ENCODE peak calls at places on chromosomes 6 and 20, in six cellular contexts. X is AG09309, W is AG09319, Y is left lung, E is hepatocyte, Q is mesothelial cell of epicardium. F is an unnamed sample.
A peak's percentile ranks its signal among the peaks of the same experiment; 100 is the strongest.

GRCh38 chr6:26216886-26217713 is 129.9 kb downstream of the HFE start:
- DNase-seq in X (no peak), W (no peak), Y (peak; percentile 84), E (peak; percentile 96), Q (peak; percentile 85), F (peak; percentile 70)

GRCh38 chr6:166774770-166775169 is 147.7 kb upstream of the RPS6KA2 start:
- DNase-seq in X (no peak), W (no peak), Y (no peak), E (no peak), Q (peak; percentile 11), F (no peak)

GRCh38 chr6:112038268-112038667 is 15.6 kb upstream of the CCN6 start:
- DNase-seq in X (no peak), W (no peak), Y (no peak), E (no peak), Q (no peak), F (no peak)

GRCh38 chr6:51996296-51996947 is 91.0 kb downstream of the PKHD1 start:
- DNase-seq in X (no peak), W (no peak), Y (no peak), E (no peak), Q (no peak), F (no peak)

GRCh38 chr6:40819182-40819834 is 219.7 kb downstream of the UNC5CL start:
- DNase-seq in X (no peak), W (no peak), Y (peak; percentile 50), E (no peak), Q (no peak), F (no peak)

GRCh38 chr6:129778793-129779192 is 68.8 kb upstream of the ARHGAP18 start:
- DNase-seq in X (no peak), W (no peak), Y (no peak), E (no peak), Q (no peak), F (no peak)

GRCh38 chr6:156886409-156886808 is 109.2 kb downstream of the ARID1B start:
- DNase-seq in X (no peak), W (no peak), Y (no peak), E (no peak), Q (no peak), F (no peak)

GRCh38 chr6:1761472-1761871 is 151.8 kb downstream of the FOXC1 start:
- DNase-seq in X (no peak), W (no peak), Y (no peak), E (no peak), Q (no peak), F (no peak)

GRCh38 chr6:166006593-166007301 is 160.9 kb downstream of the TBXT start:
- DNase-seq in X (no peak), W (no peak), Y (no peak), E (no peak), Q (no peak), F (no peak)

GRCh38 chr6:33440649-33441309 is 13.6 kb upstream of the ZBTB9 start:
- DNase-seq in X (no peak), W (no peak), Y (no peak), E (no peak), Q (no peak), F (no peak)

GRCh38 chr6:125931733-125932450 is 24.7 kb upstream of the HINT3 start:
- DNase-seq in X (no peak), W (no peak), Y (no peak), E (no peak), Q (no peak), F (no peak)

GRCh38 chr6:5213851-5214507 is 46.8 kb downstream of the LYRM4 start:
- DNase-seq in X (no peak), W (no peak), Y (no peak), E (no peak), Q (no peak), F (no peak)

GRCh38 chr6:135025775-135026174 is 28.8 kb downstream of the HBS1L start:
- DNase-seq in X (no peak), W (no peak), Y (no peak), E (no peak), Q (no peak), F (no peak)

GRCh38 chr6:25028346-25028745 is 92.6 kb upstream of the RIPOR2 start:
- DNase-seq in X (no peak), W (no peak), Y (no peak), E (no peak), Q (no peak), F (no peak)

GRCh38 chr6:151170622-151171246 is 69.0 kb upstream of the AKAP12 start:
- DNase-seq in X (no peak), W (no peak), Y (no peak), E (no peak), Q (no peak), F (no peak)

GRCh38 chr20:57395111-57395959 is 4.1 kb downstream of the RBM38 start:
- DNase-seq in X (peak; percentile 4), W (peak; percentile 25), Y (no peak), E (no peak), Q (no peak), F (peak; percentile 44)

GRCh38 chr6:159633196-159633595 is 59.8 kb downstream of the SOD2 start:
- DNase-seq in X (no peak), W (no peak), Y (no peak), E (no peak), Q (no peak), F (no peak)

GRCh38 chr6:109347779-109348178 is 34.5 kb downstream of the CD164 start:
- DNase-seq in X (no peak), W (no peak), Y (no peak), E (peak; percentile 42), Q (no peak), F (no peak)

GRCh38 chr6:62808575-62809293 is 402.5 kb upstream of the FKBP1C start:
- DNase-seq in X (no peak), W (no peak), Y (no peak), E (no peak), Q (no peak), F (no peak)

GRCh38 chr6:115667478-115667996 is 393.2 kb downstream of the FRK start:
- DNase-seq in X (no peak), W (no peak), Y (no peak), E (no peak), Q (no peak), F (no peak)

GRCh38 chr20:39849664-39850063 is 839.4 kb downstream of the MAFB start:
- DNase-seq in X (peak; percentile 82), W (peak; percentile 86), Y (peak; percentile 65), E (peak; percentile 81), Q (peak; percentile 55), F (no peak)

GRCh38 chr20:6026051-6026450 is 27.8 kb downstream of the LRRN4 start:
- DNase-seq in X (no peak), W (no peak), Y (no peak), E (no peak), Q (no peak), F (no peak)

GRCh38 chr6:138592698-138593097 is 93.4 kb upstream of the NHSL1 start:
- DNase-seq in X (no peak), W (no peak), Y (no peak), E (no peak), Q (no peak), F (no peak)

GRCh38 chr6:26576407-26576843 is 20.3 kb upstream of the ABT1 start:
- DNase-seq in X (no peak), W (no peak), Y (no peak), E (no peak), Q (no peak), F (no peak)

GRCh38 chr6:46925563-46926253 is 4.0 kb upstream of the ADGRF5 start:
- DNase-seq in X (peak; percentile 49), W (peak; percentile 18), Y (peak; percentile 59), E (peak; percentile 56), Q (no peak), F (no peak)

GRCh38 chr20:37879003-37879599 is 23.8 kb upstream of the VSTM2L start:
- DNase-seq in X (no peak), W (no peak), Y (no peak), E (no peak), Q (no peak), F (no peak)
- TF ChIP-seq CTCF in X (no peak), W (no peak), Y (no peak), E (no peak), Q (no peak), F (no peak)

GRCh38 chr6:139904572-139904971 is 530.1 kb upstream of the CITED2 start:
- DNase-seq in X (no peak), W (no peak), Y (no peak), E (no peak), Q (no peak), F (no peak)

GRCh38 chr6:139905404-139906052 is 531.1 kb upstream of the CITED2 start:
- DNase-seq in X (no peak), W (peak; percentile 28), Y (no peak), E (no peak), Q (no peak), F (no peak)

GRCh38 chr6:139904158-139904533 is 529.7 kb upstream of the CITED2 start:
- DNase-seq in X (no peak), W (no peak), Y (no peak), E (no peak), Q (no peak), F (no peak)

GRCh38 chr6:139903411-139904157 is 529.1 kb upstream of the CITED2 start:
- DNase-seq in X (no peak), W (no peak), Y (no peak), E (peak; percentile 52), Q (no peak), F (no peak)
- TF ChIP-seq CTCF in X (no peak), W (no peak), Y (no peak), E (no peak), Q (no peak), F (no peak)

GRCh38 chr6:84242265-84242664 is 14.8 kb upstream of the CEP162 start:
- DNase-seq in X (no peak), W (no peak), Y (no peak), E (no peak), Q (no peak), F (no peak)

DNA sequence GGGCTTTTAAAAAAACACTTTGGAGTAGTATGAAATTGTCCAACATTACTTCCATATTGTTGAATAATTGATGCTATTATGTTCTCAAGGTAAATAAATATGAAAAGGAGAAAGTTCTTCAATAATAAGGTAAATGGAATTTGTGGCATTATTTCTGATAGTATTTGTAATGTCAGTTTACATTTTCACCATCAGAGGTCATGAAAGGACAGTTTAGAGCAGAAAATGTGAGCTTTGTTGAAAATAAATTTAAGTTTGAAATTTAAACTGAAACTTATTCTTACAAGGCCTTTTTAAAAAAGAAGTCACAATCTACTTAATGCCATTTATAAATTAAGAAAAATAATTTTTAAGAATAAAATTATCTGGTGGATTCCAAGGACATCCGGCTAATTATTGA is 15.8 kb upstream of the CEP162 start:
- DNase-seq in X (no peak), W (no peak), Y (no peak), E (no peak), Q (no peak), F (no peak)
- TF ChIP-seq CTCF in X (peak; percentile 20), W (peak; percentile 11), Y (no peak), E (peak; percentile 27), Q (peak; percentile 34), F (no peak)

GRCh38 chr6:74347161-74347560 is 651.2 kb downstream of the CD109 start:
- DNase-seq in X (no peak), W (no peak), Y (no peak), E (no peak), Q (no peak), F (no peak)

GRCh38 chr6:74343804-74344203 is 647.8 kb downstream of the CD109 start:
- DNase-seq in X (no peak), W (no peak), Y (no peak), E (peak; percentile 5), Q (no peak), F (no peak)
- TF ChIP-seq CTCF in X (peak; percentile 47), W (peak; percentile 24), Y (peak; percentile 9), E (peak; percentile 38), Q (peak; percentile 41), F (peak; percentile 49)